ENCODE peak calls at places on chromosomes 6 and 20, in ten cellular contexts. C is NCI-H524; P is ELR; J is GM10248; S is naive thymus-derived CD4-positive, alpha-beta T cell; L is NCI-H1694 treated with DMSO at 0.1 percent for 48 hours; I is GM20000; W is pancreas; A is NCI-H2171; Y is foreskin keratinocyte. T is an unnamed sample.

GRCh38 chr20:50876816-50877215 is 54.4 kb downstream of the ADNP start:
- DNase-seq in C (no peak), P (no peak), J (no peak), S (no peak), L (no peak), I (no peak), W (no peak), A (no peak), Y (no peak), T (no peak)

GRCh38 chr6:60991427-60992028 is 1294.5 kb downstream of the KHDRBS2 start:
- DNase-seq in C (no peak), P (no peak), J (no peak), S (no peak), L (no peak), I (no peak), W (no peak), A (no peak), Y (no peak), T (no peak)

GRCh38 chr6:8269856-8270454 is 165.4 kb downstream of the SLC35B3 start:
- DNase-seq in C (no peak), P (no peak), J (no peak), S (no peak), L (no peak), I (no peak), W (no peak), A (no peak), Y (no peak), T (no peak)

GRCh38 chr6:52284131-52284459 is 447 bp downstream of the MCM3 start:
- DNase-seq in C (peak), P (peak), J (no peak), S (no peak), L (peak), I (peak), W (peak), A (peak), Y (peak), T (no peak)

GRCh38 chr20:31617432-31618104 is 12.5 kb downstream of the ID1 start:
- DNase-seq in C (no peak), P (no peak), J (peak), S (no peak), L (no peak), I (peak), W (no peak), A (no peak), Y (no peak), T (no peak)

GRCh38 chr20:57610261-57610952 is 9.8 kb downstream of the ZBP1 start:
- DNase-seq in C (no peak), P (no peak), J (no peak), S (no peak), L (no peak), I (no peak), W (no peak), A (no peak), Y (no peak), T (no peak)

GRCh38 chr20:36861875-36862801 is 13.8 kb upstream of the TLDC2 start:
- DNase-seq in C (peak), P (peak), J (no peak), S (no peak), L (peak), I (no peak), W (peak), A (no peak), Y (peak), T (peak)

GRCh38 chr6:474454-475185 is 83.1 kb downstream of the IRF4 start:
- DNase-seq in C (no peak), P (peak), J (peak), S (peak), L (no peak), I (peak), W (no peak), A (no peak), Y (no peak), T (no peak)

GRCh38 chr20:62739581-62740285 is 31.1 kb downstream of the NTSR1 start:
- DNase-seq in C (peak), P (peak), J (no peak), S (peak), L (peak), I (no peak), W (peak), A (peak), Y (no peak), T (no peak)

GRCh38 chr20:62066339-62066982 is 780 bp upstream of the TAF4 start:
- DNase-seq in C (peak), P (peak), J (peak), S (peak), L (peak), I (no peak), W (peak), A (peak), Y (no peak), T (no peak)

GRCh38 chr6:93790976-93791375 is 371.6 kb upstream of the EPHA7 start:
- DNase-seq in C (no peak), P (no peak), J (no peak), S (no peak), L (no peak), I (no peak), W (no peak), A (no peak), Y (no peak), T (no peak)

GRCh38 chr6:12635813-12636212 is 80.8 kb upstream of the PHACTR1 start:
- DNase-seq in C (no peak), P (no peak), J (no peak), S (no peak), L (no peak), I (no peak), W (no peak), A (no peak), Y (no peak), T (no peak)

GRCh38 chr20:32763202-32763999 is 1.2 kb downstream of the DNMT3B start:
- DNase-seq in C (no peak), P (peak), J (peak), S (peak), L (no peak), I (peak), W (peak), A (no peak), Y (no peak), T (no peak)

GRCh38 chr6:91018586-91018985 is 431.7 kb upstream of the MAP3K7 start:
- DNase-seq in C (no peak), P (no peak), J (no peak), S (no peak), L (no peak), I (no peak), W (no peak), A (no peak), Y (no peak), T (no peak)

GRCh38 chr20:63453029-63453523 is 19.4 kb downstream of the KCNQ2 start:
- DNase-seq in C (no peak), P (no peak), J (peak), S (no peak), L (no peak), I (peak), W (no peak), A (no peak), Y (no peak), T (no peak)

GRCh38 chr6:145169726-145170125 is 565.6 kb downstream of the EPM2A start:
- DNase-seq in C (no peak), P (no peak), J (no peak), S (no peak), L (no peak), I (no peak), W (no peak), A (no peak), Y (no peak), T (no peak)

GRCh38 chr6:84065718-84066290 is 32.2 kb downstream of the MRAP2 start:
- DNase-seq in C (no peak), P (peak), J (no peak), S (no peak), L (no peak), I (no peak), W (no peak), A (peak), Y (peak), T (peak)

GRCh38 chr6:84314377-84314898 is 87.0 kb upstream of the CEP162 start:
- DNase-seq in C (no peak), P (no peak), J (no peak), S (no peak), L (no peak), I (no peak), W (no peak), A (no peak), Y (no peak), T (no peak)

GRCh38 chr6:160931378-160932343 is 59.9 kb upstream of the MAP3K4 start:
- DNase-seq in C (peak), P (no peak), J (no peak), S (no peak), L (no peak), I (peak), W (no peak), A (no peak), Y (no peak), T (no peak)

GRCh38 chr20:25022680-25023079 is 30.1 kb upstream of the APMAP start:
- DNase-seq in C (no peak), P (no peak), J (no peak), S (no peak), L (no peak), I (no peak), W (peak), A (no peak), Y (peak), T (no peak)

GRCh38 chr20:23584434-23585199 is 16.3 kb upstream of the CST9L start:
- DNase-seq in C (no peak), P (no peak), J (no peak), S (no peak), L (no peak), I (no peak), W (no peak), A (no peak), Y (no peak), T (no peak)

T was measured in dermis microvascular lymphatic vessel endothelial cell.